ENCODE peak calls at places on chromosomes 3 and 15, in five cellular contexts. I is breast epithelium, W is activated B cell treated with CpG ODN at 0.5 μM for 24 hours, K is neural progenitor cell, V is ovary. P is an unnamed sample.

GRCh38 chr3:28840976-28841376 is 439.9 kb upstream of the RBMS3 start:
- DNase-seq in I (no peak), W (no peak), K (no peak), V (no peak), P (no peak)

GRCh38 chr3:153901152-153901551 is 220.0 kb upstream of the ARHGEF26 start:
- DNase-seq in I (no peak), W (no peak), K (no peak), V (no peak), P (no peak)

GRCh38 chr15:40381818-40382529 is 547 bp upstream of the KNSTRN start:
- DNase-seq in I (no peak), W (no peak), K (no peak), V (no peak), P (no peak)

GRCh38 chr3:190773948-190774347 is 88.5 kb downstream of the GMNC start:
- DNase-seq in I (no peak), W (no peak), K (no peak), V (no peak), P (no peak)

GRCh38 chr3:135191690-135192089 is 396.6 kb downstream of the EPHB1 start:
- DNase-seq in I (no peak), W (no peak), K (peak), V (no peak), P (no peak)

GRCh38 chr15:40307421-40308165 is at the start of gene PLCB2:
- DNase-seq in I (no peak), W (peak), K (no peak), V (no peak), P (peak)

GRCh38 chr15:23866832-23867231 is 179.7 kb upstream of the NDN start:
- DNase-seq in I (no peak), W (no peak), K (peak), V (no peak), P (no peak)

GRCh38 chr15:89194608-89195007 is 26.8 kb downstream of the RLBP1 start:
- DNase-seq in I (no peak), W (no peak), K (no peak), V (no peak), P (no peak)

GRCh38 chr15:25177955-25178801 is 223.4 kb downstream of the SNRPN start:
- DNase-seq in I (peak), W (peak), K (no peak), V (peak), P (peak)

GRCh38 chr3:133987933-133988484 is 41.7 kb downstream of the SLCO2A1 start:
- DNase-seq in I (no peak), W (no peak), K (no peak), V (no peak), P (no peak)

GRCh38 chr3:46883252-46884185 is 6.0 kb downstream of the PTH1R start:
- DNase-seq in I (no peak), W (peak), K (peak), V (no peak), P (no peak)

GRCh38 chr15:70453238-70453637 is 310.1 kb downstream of the UACA start:
- DNase-seq in I (no peak), W (no peak), K (no peak), V (no peak), P (no peak)

GRCh38 chr3:69776926-69777581 is 37.8 kb downstream of the MITF start:
- DNase-seq in I (no peak), W (no peak), K (no peak), V (no peak), P (no peak)

GRCh38 chr3:134381836-134382442 is 7.7 kb upstream of the AMOTL2 start:
- DNase-seq in I (peak), W (no peak), K (no peak), V (no peak), P (no peak)

GRCh38 chr3:9884555-9885165 is 4.6 kb upstream of the CIDEC start:
- DNase-seq in I (no peak), W (no peak), K (no peak), V (no peak), P (no peak)

GRCh38 chr3:120498947-120499346 is 48.2 kb upstream of the FSTL1 start:
- DNase-seq in I (no peak), W (no peak), K (peak), V (no peak), P (no peak)

DNA sequence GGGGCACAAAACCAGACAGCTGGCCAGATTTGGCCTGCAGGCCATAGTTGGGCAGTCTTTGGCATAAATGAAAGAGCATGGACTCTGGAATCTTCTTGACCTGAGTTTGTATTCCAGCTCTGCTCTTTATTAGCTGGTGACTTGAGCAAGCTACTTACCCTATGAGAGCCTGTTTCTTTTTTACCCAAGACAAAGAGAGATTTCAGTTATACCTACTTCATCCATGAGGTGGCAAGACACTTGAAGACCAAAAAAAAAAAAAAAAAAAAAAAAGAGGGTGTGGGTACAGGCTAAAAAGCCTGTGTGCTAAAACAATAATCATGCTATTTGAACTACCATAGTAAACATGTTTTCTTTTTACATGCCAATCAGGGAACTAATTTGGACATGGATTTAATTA is 109.0 kb upstream of the FHIT start:
- DNase-seq in I (no peak), W (no peak), K (no peak), V (no peak), P (no peak)
- TF ChIP-seq CTCF in I (no peak), W (no peak), K (no peak), V (no peak), P (no peak)

GRCh38 chr3:42829628-42830436 is 20.6 kb downstream of the ACKR2 start:
- DNase-seq in I (no peak), W (no peak), K (no peak), V (no peak), P (no peak)

GRCh38 chr3:42829083-42829627 is 19.9 kb downstream of the ACKR2 start:
- DNase-seq in I (no peak), W (no peak), K (no peak), V (no peak), P (no peak)

GRCh38 chr3:42831321-42831713 is 22.1 kb downstream of the ACKR2 start:
- DNase-seq in I (peak), W (peak), K (peak), V (peak), P (peak)

GRCh38 chr3:42827654-42828053 is 18.4 kb downstream of the ACKR2 start:
- DNase-seq in I (no peak), W (no peak), K (no peak), V (no peak), P (no peak)

GRCh38 chr3:42830437-42831320 is 21.4 kb downstream of the ACKR2 start:
- DNase-seq in I (no peak), W (no peak), K (peak), V (no peak), P (no peak)
- TF ChIP-seq CTCF in I (peak), W (no peak), K (peak), V (no peak), P (no peak)

DNA sequence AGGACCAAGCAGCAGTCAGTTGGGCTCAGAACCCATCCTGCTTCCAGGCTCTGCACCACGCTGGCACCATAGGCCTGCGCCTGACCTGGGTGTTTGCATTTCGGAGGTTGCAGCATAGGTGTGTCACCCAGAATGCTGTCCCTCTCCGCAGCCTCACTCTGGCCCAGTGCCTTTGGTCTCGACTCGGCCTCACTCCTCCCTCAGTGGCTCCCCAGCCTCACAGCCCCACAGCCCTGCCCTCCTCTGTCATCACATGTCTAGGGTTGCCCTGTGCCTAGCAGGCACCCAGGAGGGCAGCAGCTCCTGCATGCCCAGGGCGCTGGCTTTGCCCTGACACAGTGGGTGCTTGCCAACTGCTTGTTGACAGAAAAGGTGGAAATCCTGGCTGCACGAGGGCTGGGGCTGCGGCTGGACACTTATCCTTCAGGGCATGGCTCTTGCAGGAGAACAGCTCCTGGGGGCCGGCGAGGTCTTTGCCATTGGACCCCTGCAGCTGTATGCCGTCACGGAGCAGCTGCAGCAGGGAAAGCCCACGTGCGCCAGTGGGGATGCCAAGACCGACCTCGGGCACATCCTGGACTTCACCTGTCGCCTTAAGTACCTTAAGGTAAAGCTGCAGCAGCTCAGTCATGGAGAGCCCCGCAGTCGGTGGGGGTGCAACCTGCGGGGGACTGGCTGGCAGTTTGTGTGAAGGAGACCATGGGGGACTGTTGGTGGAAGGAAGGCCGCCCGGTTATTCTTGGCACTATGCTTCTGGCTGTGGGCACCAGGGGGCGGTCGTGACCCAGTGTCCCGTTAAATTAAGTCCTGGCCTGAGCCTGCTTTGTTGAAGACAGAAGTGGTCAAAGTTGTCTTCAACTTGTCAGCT is 16.2 kb downstream of the NISCH start:
- DNase-seq in I (peak), W (peak), K (peak), V (peak), P (no peak)
- TF ChIP-seq CTCF in I (peak), W (no peak), K (peak), V (peak), P (peak)

GRCh38 chr15:94135748-94136147 is 95.6 kb upstream of the MCTP2 start:
- DNase-seq in I (no peak), W (no peak), K (peak), V (no peak), P (no peak)
- TF ChIP-seq CTCF in I (no peak), W (no peak), K (peak), V (no peak), P (no peak)

GRCh38 chr15:67180035-67180434 is 74.4 kb downstream of the AAGAB start:
- DNase-seq in I (no peak), W (no peak), K (no peak), V (no peak), P (no peak)

GRCh38 chr15:67178569-67179210 is 75.8 kb downstream of the AAGAB start:
- DNase-seq in I (no peak), W (no peak), K (no peak), V (peak), P (no peak)

GRCh38 chr15:67181221-67181639 is 73.2 kb downstream of the AAGAB start:
- DNase-seq in I (no peak), W (no peak), K (no peak), V (no peak), P (no peak)

GRCh38 chr15:67179411-67179995 is 75.0 kb downstream of the AAGAB start:
- DNase-seq in I (no peak), W (no peak), K (no peak), V (no peak), P (no peak)

GRCh38 chr15:67180514-67181191 is 73.8 kb downstream of the AAGAB start:
- DNase-seq in I (no peak), W (no peak), K (peak), V (no peak), P (no peak)
- TF ChIP-seq CTCF in I (no peak), W (no peak), K (peak), V (no peak), P (no peak)

P was measured in natural killer cell.